ENCODE peak calls at places on chromosomes 2 and 18, in six cellular contexts. B is head of caudate nucleus, A is A549, D is HT1080, R is RCC 7860, K is WTC11. G is an unnamed sample.

GRCh38 chr18:37552296-37552695 is 13.3 kb downstream of the CELF4 start:
- DNase-seq in D (no peak), A (no peak), K (no peak), R (no peak), B (no peak), G (no peak)

GRCh38 chr2:159185401-159186130 is 100.9 kb downstream of the WDSUB1 start:
- DNase-seq in A (peak), D (peak), R (peak), K (no peak), B (no peak), G (peak)

GRCh38 chr2:217286833-217287232 is 427.0 kb upstream of the TNP1 start:
- DNase-seq in A (no peak), D (no peak), K (no peak), R (no peak), B (no peak), G (no peak)

GRCh38 chr2:110674620-110675555 is 3.0 kb downstream of the BUB1 start:
- DNase-seq in A (peak), D (peak), R (peak), K (no peak), B (no peak), G (peak)

GRCh38 chr2:61180686-61181085 is 18.7 kb downstream of the C2orf74 start:
- DNase-seq in D (no peak), K (no peak), A (no peak), B (no peak), R (no peak), G (no peak)

GRCh38 chr18:9918016-9918680 is 4.3 kb downstream of the VAPA start:
- DNase-seq in B (no peak), R (peak), D (peak), A (no peak), K (no peak), G (no peak)

GRCh38 chr2:74131901-74132300 is 15.8 kb downstream of the BOLA3 start:
- DNase-seq in B (no peak), A (no peak), K (no peak), D (no peak), R (no peak), G (no peak)

GRCh38 chr2:47119001-47119400 is 36.1 kb downstream of the STPG4 start:
- DNase-seq in K (no peak), D (peak), R (no peak), B (no peak), A (peak), G (no peak)

GRCh38 chr2:85266424-85267041 is 61.3 kb downstream of the TGOLN2 start:
- DNase-seq in K (peak), A (peak), D (no peak), B (peak), R (peak), G (peak)

GRCh38 chr2:10826625-10827024 is 14.0 kb upstream of the PDIA6 start:
- DNase-seq in K (no peak), A (no peak), B (no peak), D (no peak), R (no peak), G (no peak)

GRCh38 chr2:96831679-96832078 is 12.1 kb downstream of the ANKRD23 start:
- DNase-seq in K (no peak), R (no peak), A (no peak), B (no peak), D (no peak), G (no peak)

GRCh38 chr2:53452957-53453748 is 314.5 kb upstream of the CHAC2 start:
- DNase-seq in D (no peak), K (no peak), A (no peak), R (no peak), B (no peak), G (no peak)

GRCh38 chr2:223019390-223019930 is 32.5 kb upstream of the KCNE4 start:
- DNase-seq in R (no peak), B (no peak), D (no peak), A (no peak), K (no peak), G (no peak)

G was measured in H4.